ENCODE peak calls at places on chromosomes 11 and 22, in seven cellular contexts. Q, J, G, N, C, F and S are unnamed samples.

GRCh38 chr11:62961017-62961416 is 23.8 kb downstream of the SLC22A6 start:
- DNase-seq in Q (no peak), J (no peak), G (no peak), N (no peak), C (no peak), F (no peak), S (no peak)

GRCh38 chr11:61331636-61332035 is 1.3 kb downstream of the DDB1 start:
- DNase-seq in Q (no peak), J (no peak), G (no peak), N (no peak), C (no peak), F (no peak), S (no peak)

GRCh38 chr22:42947211-42947990 is 67.5 kb downstream of the PACSIN2 start:
- DNase-seq in Q (no peak), J (peak), G (no peak), N (no peak), C (peak), F (no peak), S (peak)

GRCh38 chr11:118198370-118198769 is 21.9 kb upstream of the SCN2B start:
- DNase-seq in Q (peak), J (peak), G (peak), N (peak), C (peak), F (peak), S (peak)

GRCh38 chr11:12386745-12387144 is 9.4 kb downstream of the PARVA start:
- DNase-seq in Q (no peak), J (no peak), G (no peak), N (no peak), C (no peak), F (no peak), S (no peak)

GRCh38 chr11:114929351-114929750 is 251.0 kb downstream of the NXPE2 start:
- DNase-seq in Q (no peak), J (no peak), G (no peak), N (no peak), C (no peak), F (no peak), S (no peak)

GRCh38 chr22:50628543-50629134 is 687 bp upstream of the ARSA start:
- DNase-seq in Q (no peak), J (no peak), G (no peak), N (no peak), C (no peak), F (no peak), S (no peak)

GRCh38 chr11:116879789-116880402 is 42.5 kb upstream of the APOA1 start:
- DNase-seq in Q (peak), J (peak), G (no peak), N (no peak), C (peak), F (peak), S (peak)

GRCh38 chr11:95516786-95517185 is 272.8 kb downstream of the FAM76B start:
- DNase-seq in Q (peak), J (no peak), G (no peak), N (no peak), C (no peak), F (no peak), S (no peak)